ENCODE peak calls at places on chromosomes 2 and 18, in eight cellular contexts. L is CD8-positive, alpha-beta T cell; H is IMR-90; Y is K562; K is testis; W is heart right ventricle; A is small intestine; F is endodermal cell. N is an unnamed sample. For H3K27me3, the result is how much of the 10 kb centered on the place peaks cover.

GRCh38 chr18:51234117-51235010 is 36.9 kb upstream of the MEX3C start:
- DNase-seq in L (no peak), H (no peak), Y (no peak), K (no peak), W (no peak), A (no peak), F (no peak), N (no peak)

GRCh38 chr2:19577668-19578067 is 219.2 kb upstream of the OSR1 start:
- DNase-seq in L (no peak), H (peak), Y (no peak), K (no peak), W (no peak), A (no peak), F (no peak), N (no peak)

GRCh38 chr2:70935468-70936164 is at the start of gene ATP6V1B1:
- DNase-seq in L (peak), H (no peak), Y (no peak), K (no peak), W (no peak), A (no peak), F (peak), N (peak)

GRCh38 chr18:10376735-10377134 is 77.7 kb upstream of the APCDD1 start:
- DNase-seq in L (no peak), H (no peak), Y (no peak), K (peak), W (peak), A (no peak), F (no peak), N (no peak)

GRCh38 chr2:48482774-48483173 is 47.2 kb upstream of the STON1 start:
- DNase-seq in L (no peak), H (no peak), Y (no peak), K (no peak), W (no peak), A (no peak), F (no peak), N (no peak)

GRCh38 chr18:58544616-58545337 is 84.1 kb downstream of the ALPK2 start:
- DNase-seq in L (no peak), H (no peak), Y (no peak), K (no peak), W (no peak), A (no peak), F (no peak), N (no peak)

GRCh38 chr18:5058768-5059539 is 138.1 kb downstream of the AKAIN1 start:
- DNase-seq in L (peak), H (no peak), Y (no peak), K (no peak), W (no peak), A (no peak), F (no peak), N (no peak)

GRCh38 chr18:12048010-12048826 is 45.4 kb upstream of the ANKRD62 start:
- DNase-seq in L (no peak), H (no peak), Y (no peak), K (no peak), W (no peak), A (no peak), F (peak), N (no peak)

GRCh38 chr2:186695081-186695756 is 1.4 kb downstream of the FAM171B start:
- DNase-seq in L (no peak), H (peak), Y (no peak), K (no peak), W (no peak), A (no peak), F (no peak), N (no peak)

GRCh38 chr2:54512663-54513363 is 56.7 kb downstream of the SPTBN1 start:
- DNase-seq in L (no peak), H (no peak), Y (no peak), K (no peak), W (no peak), A (no peak), F (no peak), N (no peak)

GRCh38 chr18:23958036-23958435 is 56.5 kb upstream of the TTC39C start:
- DNase-seq in L (no peak), H (no peak), Y (no peak), K (peak), W (peak), A (no peak), F (no peak), N (peak)

GRCh38 chr2:161905389-161906046 is 168.5 kb downstream of the DPP4 start:
- DNase-seq in L (no peak), H (no peak), Y (no peak), K (no peak), W (no peak), A (peak), F (no peak), N (no peak)

GRCh38 chr18:12621737-12622306 is 36.1 kb downstream of the SPIRE1 start:
- DNase-seq in L (no peak), H (peak), Y (peak), K (no peak), W (no peak), A (no peak), F (no peak), N (no peak)

GRCh38 chr2:59458862-59459261 is 1094.6 kb downstream of the BCL11A start:
- DNase-seq in L (no peak), H (no peak), Y (no peak), K (no peak), W (no peak), A (no peak), F (peak), N (no peak)

GRCh38 chr2:16722677-16723076 is 57.0 kb upstream of the CYRIA start:
- DNase-seq in L (no peak), H (no peak), Y (no peak), K (no peak), W (no peak), A (no peak), F (peak), N (no peak)

GRCh38 chr2:143355814-143356213 is 226.6 kb downstream of the ARHGAP15 start:
- DNase-seq in L (no peak), H (no peak), Y (no peak), K (no peak), W (no peak), A (no peak), F (no peak), N (no peak)

GRCh38 chr2:70403267-70404053 is 101.6 kb upstream of the FAM136A start:
- DNase-seq in L (no peak), H (no peak), Y (no peak), K (no peak), W (no peak), A (peak), F (peak), N (no peak)

GRCh38 chr2:211144078-211144477 is 587.7 kb downstream of the CPS1 start:
- DNase-seq in L (no peak), H (peak), Y (no peak), K (no peak), W (no peak), A (no peak), F (no peak), N (no peak)

GRCh38 chr2:15066138-15066537 is 433.6 kb downstream of the LRATD1 start:
- DNase-seq in L (no peak), H (no peak), Y (no peak), K (no peak), W (no peak), A (no peak), F (no peak), N (no peak)

DNA sequence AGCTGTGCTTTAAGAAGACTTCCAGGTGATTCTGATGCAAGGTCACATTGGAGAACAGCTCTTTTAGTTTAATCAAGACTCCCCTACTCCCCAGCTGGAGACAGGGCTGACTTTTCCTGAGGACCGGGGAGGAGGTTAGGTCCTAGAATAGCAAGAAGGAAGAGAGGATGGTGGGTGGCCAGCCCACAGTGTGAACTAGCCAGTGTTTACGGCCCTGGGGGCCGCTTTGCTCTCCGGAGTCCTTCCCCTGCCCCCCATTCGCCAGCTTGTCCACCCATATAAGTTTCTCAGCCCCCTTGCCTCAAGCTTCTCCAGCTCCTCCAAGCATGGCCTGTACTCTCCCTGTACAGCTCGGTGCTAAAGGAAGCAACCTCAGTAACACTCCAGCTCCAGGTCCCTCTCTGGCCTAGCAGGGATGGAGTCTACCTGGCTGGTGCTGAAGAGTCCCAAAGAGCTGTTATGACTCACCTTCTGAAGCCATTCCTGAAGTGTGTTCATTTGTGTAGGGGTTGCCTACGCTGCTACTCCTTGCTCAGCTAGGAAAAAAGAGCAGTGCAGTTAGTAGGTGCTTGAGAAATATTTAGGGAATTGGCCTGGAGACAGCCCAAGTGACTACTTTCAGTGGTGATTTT is 7.9 kb downstream of the INPP4A start:
- DNase-seq in L (peak), H (no peak), Y (no peak), K (no peak), W (no peak), A (no peak), F (peak), N (no peak)
- H3K27ac ChIP-seq in L (no peak), H (no peak), Y (no peak), K (no peak), W (no peak), A (no peak), F (no peak), N (no peak)

DNA sequence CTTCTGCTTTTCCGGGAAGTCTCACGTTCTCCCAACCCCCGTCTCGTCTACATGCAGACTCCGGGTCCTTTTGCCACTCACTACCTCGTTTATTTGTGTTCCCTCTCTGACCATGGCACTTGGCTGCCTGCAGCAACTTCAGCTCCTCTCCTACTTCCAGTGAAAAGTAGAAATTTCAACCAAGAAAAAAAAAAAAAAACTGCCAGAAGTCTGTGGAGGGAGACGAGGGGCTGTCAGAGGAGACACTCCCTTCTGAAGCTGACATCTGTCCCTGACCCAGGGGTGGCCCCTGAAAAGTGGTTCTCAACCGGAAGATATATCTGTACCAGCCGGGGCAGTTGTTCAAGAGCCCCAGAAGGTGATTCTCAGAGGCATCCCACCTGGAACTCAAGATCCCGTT is 742 bp upstream of the MYO5B start:
- DNase-seq in L (no peak), H (no peak), Y (no peak), K (no peak), W (no peak), A (no peak), F (no peak), N (no peak)
- H3K27me3 ChIP-seq in L (under half), H (under half), Y (under half), K (under half), W (under half), A (under half), F (half or more), N (half or more)

GRCh38 chr18:76351961-76352581 is 143.0 kb downstream of the ZNF516 start:
- DNase-seq in L (no peak), H (peak), Y (no peak), K (peak), W (peak), A (peak), F (no peak), N (no peak)
- H3K4me3 ChIP-seq in L (no peak), H (no peak), Y (no peak), K (no peak), W (no peak), A (no peak), F (no peak), N (no peak)

GRCh38 chr18:394997-395383 is 105.5 kb downstream of the COLEC12 start:
- DNase-seq in L (no peak), H (peak), Y (no peak), K (no peak), W (no peak), A (no peak), F (no peak), N (no peak)
- H3K27ac ChIP-seq in L (no peak), H (peak), Y (no peak), K (no peak), W (no peak), A (no peak), F (peak), N (no peak)

DNA sequence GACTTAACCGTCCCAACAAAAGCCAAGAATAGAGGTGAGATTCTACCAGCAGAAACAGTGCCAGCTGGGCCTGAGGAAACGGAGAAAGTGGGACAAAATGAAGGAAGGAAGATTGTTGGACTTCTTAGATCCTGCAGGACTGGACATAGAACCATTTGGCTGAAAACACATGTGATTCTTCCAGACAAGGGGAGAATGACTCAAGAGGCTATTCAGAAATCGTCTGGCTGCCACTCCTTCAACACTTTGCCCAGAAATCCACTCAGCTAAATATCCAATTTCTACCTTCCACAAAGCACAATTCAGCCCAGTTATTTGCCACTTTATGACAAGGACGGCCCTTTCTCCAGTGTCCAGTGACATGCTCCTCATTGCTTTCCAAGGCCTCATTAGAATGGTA is 61.6 kb downstream of the SNORC start:
- DNase-seq in L (no peak), H (no peak), Y (no peak), K (no peak), W (no peak), A (no peak), F (no peak), N (no peak)
- H3K27me3 ChIP-seq in L (under half), H (under half), Y (under half), K (under half), W (under half), A (under half), F (under half), N (under half)

GRCh38 chr2:27420996-27421395 is 7.4 kb upstream of the NRBP1 start:
- DNase-seq in L (no peak), H (no peak), Y (no peak), K (no peak), W (no peak), A (no peak), F (no peak), N (no peak)
- H3K4me3 ChIP-seq in L (no peak), H (no peak), Y (no peak), K (no peak), W (no peak), A (no peak), F (no peak), N (no peak)